ENCODE peak calls at places on chromosomes 3 and 15, in five cellular contexts. F is Caco-2, K is pancreas, Q is adrenal gland, I is cardiac muscle cell. P is an unnamed sample.

GRCh38 chr15:35067501-35068347 is 17.4 kb downstream of the NANOGP8 start:
- DNase-seq in I (peak; percentile 9), Q (no peak), F (no peak), K (no peak), P (no peak)

GRCh38 chr3:123431007-123431657 is 17.8 kb downstream of the ADCY5 start:
- DNase-seq in I (no peak), F (no peak), Q (no peak), K (no peak), P (no peak)

GRCh38 chr3:79461129-79461792 is 306.5 kb downstream of the ROBO1 start:
- DNase-seq in F (no peak), I (no peak), K (no peak), Q (no peak), P (no peak)

GRCh38 chr15:89442671-89443307 is 53.6 kb downstream of the RHCG start:
- DNase-seq in K (peak; percentile 83), I (peak; percentile 50), F (peak; percentile 70), Q (peak; percentile 53), P (no peak)

GRCh38 chr3:29940759-29941319 is 660.0 kb downstream of the RBMS3 start:
- DNase-seq in I (no peak), Q (no peak), K (no peak), F (no peak), P (no peak)

GRCh38 chr3:48412375-48413001 is 17.4 kb downstream of the PLXNB1 start:
- DNase-seq in Q (no peak), I (no peak), K (peak; percentile 18), F (peak; percentile 11), P (no peak)

GRCh38 chr3:134797080-134797801 is 2.2 kb downstream of the EPHB1 start:
- DNase-seq in Q (no peak), K (no peak), I (no peak), F (no peak), P (no peak)

GRCh38 chr3:30167511-30168135 is 438.8 kb upstream of the TGFBR2 start:
- DNase-seq in Q (no peak), F (no peak), I (no peak), K (no peak), P (no peak)

GRCh38 chr15:74961616-74962015 is 5.0 kb upstream of the RPP25 start:
- DNase-seq in I (no peak), F (no peak), Q (no peak), K (no peak), P (no peak)

GRCh38 chr15:80977627-80978036 is 12.0 kb downstream of the MESD start:
- DNase-seq in K (peak; percentile 40), F (no peak), Q (peak; percentile 59), I (peak; percentile 57), P (no peak)

GRCh38 chr3:129195731-129196256 is 12.1 kb upstream of the CNBP start:
- DNase-seq in I (peak; percentile 95), F (no peak), K (no peak), Q (peak; percentile 84), P (no peak)

GRCh38 chr3:1908651-1909445 is 189.8 kb upstream of the CNTN4 start:
- DNase-seq in I (no peak), K (no peak), F (no peak), Q (no peak), P (no peak)

GRCh38 chr3:183400352-183400751 is 28.1 kb downstream of the MCF2L2 start:
- DNase-seq in F (no peak), I (no peak), K (no peak), Q (no peak), P (no peak)

GRCh38 chr15:72844067-72844466 is 60.5 kb upstream of the ADPGK start:
- DNase-seq in K (no peak), Q (no peak), I (no peak), F (no peak), P (no peak)

GRCh38 chr3:38227989-38228388 is 37.6 kb upstream of the SLC22A13 start:
- DNase-seq in I (peak; percentile 76), F (no peak), K (no peak), Q (no peak), P (no peak)

GRCh38 chr3:61288446-61288845 is 37.2 kb upstream of the FHIT start:
- DNase-seq in K (no peak), Q (no peak), I (no peak), F (no peak), P (no peak)

GRCh38 chr3:182843478-182843877 is 50.2 kb downstream of the ATP11B start:
- DNase-seq in I (no peak), K (no peak), Q (no peak), F (no peak), P (no peak)

DNA sequence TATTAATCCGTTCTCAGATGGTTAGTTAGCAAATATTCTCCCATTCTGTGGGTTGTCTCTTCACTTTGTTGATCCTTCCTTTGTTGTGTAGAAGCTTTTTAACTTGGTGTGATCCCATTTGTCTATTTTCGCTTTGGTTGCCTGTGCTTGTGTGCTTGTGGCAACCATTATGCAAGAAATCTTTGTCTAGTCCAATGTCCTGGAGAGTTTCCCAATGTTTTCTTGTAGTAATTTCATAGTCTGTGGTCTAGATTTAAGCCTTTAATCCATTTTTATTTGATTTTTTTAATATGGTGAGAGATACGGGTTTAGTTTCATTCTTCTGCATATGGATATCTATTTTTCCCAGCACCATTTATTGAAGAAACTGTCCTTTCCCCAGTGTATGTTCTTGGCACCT is 59.8 kb downstream of the RASA2 start:
- DNase-seq in K (no peak), I (no peak), Q (no peak), F (no peak), P (no peak)
- H3K9me3 ChIP-seq in K (no peaks in the 10 kb centered on the region), I (no peaks in the 10 kb centered on the region), Q (no peaks in the 10 kb centered on the region), F (peaks cover 3% of the 10 kb centered on the region), P (no peaks in the 10 kb centered on the region)

DNA sequence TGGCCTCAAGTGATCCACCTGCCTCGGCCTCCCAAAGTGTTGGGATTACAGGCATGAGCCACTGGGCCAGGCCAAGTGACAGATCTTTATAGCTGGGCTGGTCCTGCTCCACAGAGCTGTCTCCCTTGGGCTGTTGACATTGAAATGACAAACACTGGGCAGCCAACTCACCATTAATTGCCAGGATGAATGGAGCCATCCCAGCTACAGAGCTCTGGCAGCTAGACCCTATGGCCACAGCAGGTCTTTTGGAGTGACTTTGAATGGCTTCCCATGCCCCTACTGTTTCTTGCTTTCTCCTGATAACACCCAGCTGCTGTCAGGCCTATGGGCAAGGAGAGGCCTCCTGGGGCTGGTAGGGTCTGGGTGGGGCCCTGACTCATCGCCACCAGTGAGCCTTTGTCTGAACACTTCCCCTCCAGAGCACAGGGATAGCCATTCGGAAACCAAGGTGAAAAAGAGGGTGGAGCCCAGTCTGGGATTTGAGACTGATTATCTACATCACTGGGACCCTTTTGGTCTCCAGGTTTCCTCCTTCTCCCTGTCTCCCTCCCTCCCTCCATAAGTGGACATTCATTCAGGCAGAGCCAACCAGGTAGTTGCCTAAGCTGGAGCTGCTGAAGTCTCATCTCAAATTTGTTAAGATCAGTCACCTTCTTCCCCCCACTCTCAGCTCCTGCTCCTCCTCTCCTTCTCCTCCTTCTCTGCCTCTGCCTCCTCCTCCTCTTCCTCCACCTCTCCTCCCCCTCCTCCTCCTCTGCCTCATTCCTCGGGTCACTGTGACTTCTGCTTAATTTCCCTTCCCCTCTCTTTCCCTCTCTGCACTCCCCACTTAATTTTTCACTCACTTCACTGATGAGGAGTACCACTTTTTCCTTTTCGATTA is 34.0 kb downstream of the BHLHE40 start:
- DNase-seq in K (no peak), I (no peak), F (peak; percentile 59), Q (no peak), P (no peak)
- H3K4me1 ChIP-seq in K (peaks cover 20% of the 10 kb centered on the region), I (peaks cover 21% of the 10 kb centered on the region), F (peaks cover 24% of the 10 kb centered on the region), Q (peaks cover 18% of the 10 kb centered on the region), P (peaks cover 1% of the 10 kb centered on the region)

DNA sequence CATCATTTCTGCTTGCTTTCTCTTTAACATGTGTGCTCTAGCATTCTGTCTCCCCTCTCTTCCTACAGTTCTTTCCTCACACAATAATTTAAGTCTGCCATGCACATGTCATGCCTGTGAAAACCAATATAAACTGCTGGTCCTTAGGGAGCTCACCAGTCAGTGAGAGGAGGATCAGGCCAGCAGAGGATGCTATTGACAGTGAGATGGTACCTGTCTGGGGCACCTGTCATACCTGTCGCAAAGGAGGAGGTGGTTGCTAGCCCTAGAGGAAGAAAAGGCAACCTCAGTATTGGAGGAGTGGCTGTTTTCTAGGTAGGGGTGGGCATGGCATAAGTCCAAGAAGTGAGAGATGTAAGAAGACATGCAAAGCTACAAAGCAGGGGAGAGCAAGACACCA is 194.6 kb downstream of the GABRG3 start:
- DNase-seq in I (no peak), K (no peak), Q (no peak), F (no peak), P (no peak)
- H3K9me3 ChIP-seq in I (no peaks in the 10 kb centered on the region), K (no peaks in the 10 kb centered on the region), Q (no peaks in the 10 kb centered on the region), F (no peaks in the 10 kb centered on the region), P (peaks cover 5% of the 10 kb centered on the region)

DNA sequence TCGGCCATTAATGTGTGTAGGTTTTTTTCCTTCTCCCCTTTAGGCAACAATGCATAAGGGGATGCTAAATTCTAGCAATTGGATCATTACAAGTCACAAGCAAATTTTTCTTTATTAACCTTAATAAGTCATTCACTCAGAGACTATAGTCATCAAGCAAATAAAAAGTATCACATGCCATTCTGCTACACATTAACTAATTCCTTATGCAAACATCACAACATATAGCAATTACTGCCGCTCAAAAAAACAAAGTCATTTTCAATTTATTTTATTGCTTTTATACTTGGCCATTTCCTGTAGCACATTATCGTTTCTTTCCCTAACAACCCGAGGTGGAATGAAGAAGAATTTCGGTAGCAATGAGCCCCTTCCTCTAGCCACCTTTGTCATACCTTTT is 421.1 kb downstream of the TIGIT start:
- DNase-seq in I (no peak), Q (no peak), K (no peak), F (no peak), P (no peak)
- H3K4me1 ChIP-seq in I (no peaks in the 10 kb centered on the region), Q (peaks cover 7% of the 10 kb centered on the region), K (peaks cover 43% of the 10 kb centered on the region), F (peaks cover 34% of the 10 kb centered on the region), P (peaks cover 2% of the 10 kb centered on the region)

P was measured in iPS DF 6.9.